ENCODE peak calls at places on chromosomes 2 and 18, in four cellular contexts. U is HEK293T, W is A549, B is HepG2. L is an unnamed sample.

GRCh38 chr2:119760237-119760807 is 600 bp downstream of the PTPN4 start:
- DNase-seq in U (no peak), W (no peak), B (peak), L (no peak)

GRCh38 chr2:205386109-205386508 is 296.2 kb upstream of the NRP2 start:
- DNase-seq in U (no peak), W (no peak), B (no peak), L (no peak)

GRCh38 chr2:120802161-120802560 is 66.5 kb downstream of the GLI2 start:
- DNase-seq in U (no peak), W (no peak), B (no peak), L (peak)

GRCh38 chr2:222479855-222480254 is 55.5 kb downstream of the SGPP2 start:
- DNase-seq in U (no peak), W (no peak), B (no peak), L (no peak)

GRCh38 chr2:47174731-47175361 is 19.7 kb upstream of the STPG4 start:
- DNase-seq in U (no peak), W (peak), B (peak), L (peak)

GRCh38 chr2:205766765-205767359 is 84.6 kb downstream of the NRP2 start:
- DNase-seq in U (peak), W (peak), B (peak), L (peak)

GRCh38 chr2:135258193-135258592 is 206.1 kb downstream of the RAB3GAP1 start:
- DNase-seq in U (no peak), W (no peak), B (no peak), L (no peak)

GRCh38 chr2:211035548-211036185 is 479.3 kb downstream of the CPS1 start:
- DNase-seq in U (peak), W (no peak), B (peak), L (peak)

GRCh38 chr2:192775011-192775410 is 580.3 kb upstream of the TMEFF2 start:
- DNase-seq in U (no peak), W (no peak), B (no peak), L (no peak)

GRCh38 chr2:12506846-12507245 is 209.9 kb upstream of the TRIB2 start:
- DNase-seq in U (no peak), W (no peak), B (no peak), L (peak)

GRCh38 chr2:33477473-33478468 is 1.3 kb downstream of the RASGRP3 start:
- DNase-seq in U (no peak), W (no peak), B (no peak), L (no peak)

GRCh38 chr2:234821946-234822470 is 129.8 kb upstream of the SH3BP4 start:
- DNase-seq in U (no peak), W (no peak), B (no peak), L (peak)

GRCh38 chr2:158142165-158142564 is 40.5 kb downstream of the UPP2 start:
- DNase-seq in U (no peak), W (no peak), B (no peak), L (no peak)
- TF ChIP-seq BHLHE40 in U (no peak), W (no peak), B (no peak), L (no peak)

GRCh38 chr2:10530607-10531239 is 82.6 kb upstream of the ODC1 start:
- DNase-seq in U (no peak), W (no peak), B (no peak), L (no peak)

GRCh38 chr2:10533811-10534321 is 85.7 kb upstream of the ODC1 start:
- DNase-seq in U (no peak), W (no peak), B (no peak), L (peak)

GRCh38 chr2:10531874-10532273 is 83.7 kb upstream of the ODC1 start:
- DNase-seq in U (no peak), W (no peak), B (no peak), L (no peak)

GRCh38 chr2:10534514-10535250 is 86.6 kb upstream of the ODC1 start:
- DNase-seq in U (no peak), W (no peak), B (peak), L (peak)

DNA sequence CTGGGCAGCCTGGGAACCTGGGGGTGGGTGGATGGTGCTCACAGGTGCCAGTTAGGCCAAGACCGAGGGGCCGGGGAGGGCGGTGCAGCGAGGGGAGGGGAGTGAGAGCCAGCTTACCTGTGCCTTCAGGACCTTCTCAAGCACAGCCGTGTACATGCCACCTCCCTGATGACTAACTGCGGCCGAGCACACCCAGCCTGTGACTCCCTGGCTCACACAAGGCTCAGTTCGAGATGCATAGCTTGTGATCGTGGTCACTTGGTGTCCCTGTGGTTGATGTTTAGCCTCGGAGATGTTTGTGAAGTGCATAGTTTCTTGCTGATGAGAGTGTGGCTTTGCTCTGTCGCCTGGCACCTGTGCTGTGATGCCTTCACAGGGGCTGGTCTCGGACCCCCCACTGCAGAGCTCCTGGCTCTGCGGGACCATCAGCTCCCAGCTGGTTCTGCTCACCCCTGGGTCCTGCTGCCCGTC is 84.5 kb upstream of the ODC1 start:
- DNase-seq in U (no peak), W (no peak), B (no peak), L (peak)
- TF ChIP-seq BHLHE40 in U (no peak), W (no peak), B (no peak), L (no peak)

GRCh38 chr2:241553512-241553830 is 5.1 kb upstream of the BOK start:
- DNase-seq in U (no peak), W (no peak), B (no peak), L (no peak)

GRCh38 chr2:241556734-241557133 is 1.8 kb upstream of the BOK start:
- DNase-seq in U (no peak), W (no peak), B (no peak), L (no peak)

GRCh38 chr2:241553981-241554380 is 4.6 kb upstream of the BOK start:
- DNase-seq in U (no peak), W (no peak), B (no peak), L (no peak)

GRCh38 chr2:241554610-241555322 is 3.8 kb upstream of the BOK start:
- DNase-seq in U (no peak), W (no peak), B (no peak), L (no peak)

DNA sequence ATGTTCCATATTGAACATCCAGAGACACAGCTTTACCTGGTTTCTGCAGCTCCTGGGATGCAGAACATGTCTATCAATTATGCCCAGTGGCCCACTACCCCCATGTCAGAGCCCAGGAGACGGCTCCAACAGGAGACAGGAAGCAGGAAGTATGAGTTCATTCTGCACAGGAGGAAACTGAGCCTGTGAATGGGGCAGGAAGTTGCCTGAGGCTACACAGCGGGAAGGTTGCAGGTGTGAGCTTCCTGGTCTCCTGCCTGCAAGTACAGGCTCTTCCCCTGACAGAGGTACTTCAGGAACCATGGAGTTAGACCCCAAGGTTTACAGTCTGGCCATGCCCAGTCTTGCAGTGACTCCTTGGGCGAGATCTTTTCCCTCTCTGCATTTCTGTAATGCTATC is 2.8 kb upstream of the BOK start:
- DNase-seq in U (no peak), W (no peak), B (no peak), L (no peak)
- TF ChIP-seq BHLHE40 in U (no peak), W (no peak), B (no peak), L (no peak)

DNA sequence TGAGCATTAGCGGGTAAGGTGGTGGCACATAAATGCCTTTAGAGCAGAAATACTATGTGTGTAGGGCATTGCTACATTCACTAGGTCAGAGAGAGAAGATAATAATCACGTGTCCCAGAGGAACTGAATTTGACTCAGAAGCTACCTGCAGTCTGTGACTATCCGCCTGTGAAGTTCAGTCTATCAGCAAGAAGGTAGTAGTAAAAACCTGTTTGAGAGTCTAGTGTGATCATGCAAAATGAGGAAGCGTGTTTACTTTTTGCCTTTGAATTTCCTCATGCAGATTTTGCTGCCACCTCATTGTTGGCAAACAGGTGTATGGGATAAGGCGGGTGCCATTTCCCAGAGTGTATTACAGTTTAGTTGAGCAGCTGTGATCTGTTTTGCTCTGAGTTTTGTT is 403.9 kb upstream of the FANCL start:
- DNase-seq in U (no peak), W (no peak), B (no peak), L (no peak)
- TF ChIP-seq BHLHE40 in U (no peak), W (no peak), B (no peak), L (no peak)

GRCh38 chr2:85277416-85278158 is 50.2 kb downstream of the TGOLN2 start:
- DNase-seq in U (no peak), W (no peak), B (no peak), L (peak)

GRCh38 chr2:85276571-85277121 is 51.1 kb downstream of the TGOLN2 start:
- DNase-seq in U (no peak), W (no peak), B (no peak), L (no peak)

GRCh38 chr2:85272357-85272756 is 55.4 kb downstream of the TGOLN2 start:
- DNase-seq in U (no peak), W (no peak), B (no peak), L (no peak)

GRCh38 chr2:85275984-85276540 is 51.7 kb downstream of the TGOLN2 start:
- DNase-seq in U (no peak), W (no peak), B (no peak), L (no peak)

DNA sequence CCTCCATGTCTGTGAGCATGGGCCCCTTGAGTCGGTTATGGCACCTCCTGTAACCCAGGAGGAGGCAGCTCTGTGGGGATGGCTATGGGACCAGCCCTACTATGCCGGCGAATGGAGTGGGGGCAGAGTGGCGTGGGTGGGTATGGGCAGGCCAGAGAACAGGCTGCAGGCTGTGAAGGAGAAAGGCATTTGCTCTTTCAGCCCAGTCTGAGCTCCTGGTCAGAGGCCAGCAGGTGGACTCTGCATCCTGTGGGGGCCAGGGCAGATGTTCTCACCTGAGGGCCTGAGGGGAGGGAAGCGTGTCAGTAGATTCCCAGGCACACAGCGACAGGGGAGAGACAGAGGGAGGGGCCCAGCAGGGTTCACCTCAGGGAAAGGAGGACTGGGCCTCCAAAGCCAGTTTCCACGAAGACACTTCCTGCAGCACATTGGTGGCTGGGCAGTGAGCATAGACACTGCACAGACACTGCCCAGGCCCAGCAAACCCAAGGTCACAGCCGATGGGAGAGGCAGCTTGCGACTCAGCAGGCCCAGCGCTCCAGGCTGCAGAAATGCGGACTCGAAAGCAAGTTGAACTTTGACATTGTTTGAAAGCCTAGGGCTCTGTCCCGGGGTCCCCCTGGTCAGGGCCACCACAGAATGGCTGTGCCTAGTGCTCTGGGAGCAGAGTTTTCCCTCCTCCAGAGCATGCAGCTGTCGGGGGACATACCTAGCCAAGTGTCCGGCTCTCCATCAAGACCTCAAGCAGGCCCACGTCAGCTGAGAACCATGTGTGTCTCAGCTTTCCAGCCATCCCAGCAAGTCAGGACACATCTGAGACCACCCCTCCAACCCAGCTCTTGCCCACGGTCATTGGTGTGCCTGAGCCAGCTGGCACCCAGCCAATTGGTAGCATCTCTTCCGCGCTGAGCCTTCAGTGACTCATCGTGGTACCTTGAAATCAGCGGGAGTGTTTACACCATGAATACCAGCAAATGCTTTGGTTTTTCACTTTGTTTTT is 53.8 kb downstream of the TGOLN2 start:
- DNase-seq in U (no peak), W (no peak), B (peak), L (peak)
- TF ChIP-seq BHLHE40 in U (no peak), W (no peak), B (no peak), L (no peak)

GRCh38 chr18:73924836-73925235 is 222.8 kb downstream of the FBXO15 start:
- DNase-seq in U (no peak), W (no peak), B (no peak), L (peak)
- TF ChIP-seq BHLHE40 in U (no peak), W (no peak), B (no peak), L (no peak)

DNA sequence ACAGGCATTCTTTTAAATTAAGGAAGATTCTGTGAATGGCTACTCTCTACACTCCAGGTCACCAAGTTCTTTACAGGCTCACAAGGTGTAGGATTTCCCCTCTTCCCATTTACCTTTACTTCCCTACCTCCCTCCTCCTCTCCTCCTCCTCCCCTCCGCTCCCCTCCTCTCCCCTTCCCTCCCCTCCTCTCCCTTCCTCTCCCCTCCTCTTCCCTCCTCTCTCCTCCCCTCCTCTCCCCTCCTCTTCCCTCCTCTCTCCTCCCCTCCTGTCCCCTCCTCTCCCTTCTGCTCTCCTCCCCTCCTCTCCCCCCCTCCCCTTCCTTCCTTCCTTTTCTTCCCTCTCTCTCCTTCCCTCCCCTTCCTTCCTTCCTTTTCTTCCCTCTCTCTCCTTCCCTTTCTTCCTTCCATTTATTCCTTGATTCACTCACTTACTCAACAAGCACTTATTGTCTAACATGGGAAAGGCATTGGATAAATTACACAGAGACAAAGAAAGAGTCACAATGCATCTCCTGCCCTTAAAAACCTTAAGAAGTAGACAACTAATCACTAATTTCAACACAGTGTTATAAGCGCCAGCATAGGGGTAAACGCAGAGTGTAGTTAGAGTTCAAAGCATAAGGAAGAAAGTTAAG is 152.3 kb downstream of the CCDC178 start:
- DNase-seq in U (no peak), W (no peak), B (no peak), L (no peak)
- TF ChIP-seq BHLHE40 in U (no peak), W (no peak), B (no peak), L (no peak)

GRCh38 chr2:17506736-17507616 is 11.3 kb downstream of the RAD51AP2 start:
- DNase-seq in U (no peak), W (no peak), B (no peak), L (no peak)
- TF ChIP-seq BHLHE40 in U (no peak), W (no peak), B (no peak), L (no peak)